ENCODE peak calls at places on chromosome 2, in seven cellular contexts. One of them, this sample, is unnamed.

GRCh38 chr2:174124171-174124570 is 124.2 kb downstream of the OLA1 start:
- DNase-seq in gastrocnemius medialis: no peak
- DNase-seq in frontal cortex: no peak
- DNase-seq in ELR: no peak
- DNase-seq in choroid plexus epithelial cell: peak; percentile 38
- DNase-seq in hippocampal formation: no peak
- DNase-seq in activated CD4-positive, alpha-beta T cell treated with anti-CD3 and anti-CD28 coated beads for 24 hours: no peak
- DNase-seq in this sample: peak; percentile 60

GRCh38 chr2:101111917-101112771 is 39.0 kb downstream of the TBC1D8 start:
- DNase-seq in gastrocnemius medialis: peak; percentile 69
- DNase-seq in frontal cortex: no peak
- DNase-seq in hippocampal formation: no peak
- DNase-seq in activated CD4-positive, alpha-beta T cell treated with anti-CD3 and anti-CD28 coated beads for 24 hours: no peak
- DNase-seq in choroid plexus epithelial cell: peak; percentile 97
- DNase-seq in ELR: peak; percentile 64
- DNase-seq in this sample: peak; percentile 83

GRCh38 chr2:241890524-241891235 is 21.2 kb downstream of the RTP5 start:
- DNase-seq in activated CD4-positive, alpha-beta T cell treated with anti-CD3 and anti-CD28 coated beads for 24 hours: no peak
- DNase-seq in hippocampal formation: no peak
- DNase-seq in frontal cortex: no peak
- DNase-seq in gastrocnemius medialis: no peak
- DNase-seq in choroid plexus epithelial cell: no peak
- DNase-seq in ELR: no peak
- DNase-seq in this sample: no peak

GRCh38 chr2:164015328-164016123 is 279.7 kb upstream of the FIGN start:
- DNase-seq in frontal cortex: no peak
- DNase-seq in ELR: no peak
- DNase-seq in activated CD4-positive, alpha-beta T cell treated with anti-CD3 and anti-CD28 coated beads for 24 hours: no peak
- DNase-seq in hippocampal formation: no peak
- DNase-seq in choroid plexus epithelial cell: no peak
- DNase-seq in gastrocnemius medialis: no peak
- DNase-seq in this sample: peak; percentile 94

GRCh38 chr2:53403836-53404413 is 363.7 kb upstream of the CHAC2 start:
- DNase-seq in hippocampal formation: no peak
- DNase-seq in ELR: peak; percentile 97
- DNase-seq in gastrocnemius medialis: no peak
- DNase-seq in frontal cortex: no peak
- DNase-seq in activated CD4-positive, alpha-beta T cell treated with anti-CD3 and anti-CD28 coated beads for 24 hours: no peak
- DNase-seq in choroid plexus epithelial cell: peak; percentile 63
- DNase-seq in this sample: no peak

GRCh38 chr2:197184959-197185586 is 125.5 kb downstream of the ANKRD44 start:
- DNase-seq in ELR: no peak
- DNase-seq in gastrocnemius medialis: peak; percentile 83
- DNase-seq in frontal cortex: no peak
- DNase-seq in choroid plexus epithelial cell: peak; percentile 45
- DNase-seq in activated CD4-positive, alpha-beta T cell treated with anti-CD3 and anti-CD28 coated beads for 24 hours: no peak
- DNase-seq in hippocampal formation: no peak
- DNase-seq in this sample: peak; percentile 16

GRCh38 chr2:12501469-12502147 is 215.1 kb upstream of the TRIB2 start:
- DNase-seq in choroid plexus epithelial cell: peak; percentile 40
- DNase-seq in hippocampal formation: no peak
- DNase-seq in frontal cortex: no peak
- DNase-seq in activated CD4-positive, alpha-beta T cell treated with anti-CD3 and anti-CD28 coated beads for 24 hours: peak; percentile 56
- DNase-seq in gastrocnemius medialis: peak; percentile 21
- DNase-seq in ELR: peak; percentile 48
- DNase-seq in this sample: peak; percentile 34

GRCh38 chr2:96260404-96261260 is 5.2 kb downstream of the TMEM127 start:
- DNase-seq in hippocampal formation: no peak
- DNase-seq in choroid plexus epithelial cell: peak; percentile 90
- DNase-seq in ELR: peak; percentile 93
- DNase-seq in frontal cortex: peak; percentile 67
- DNase-seq in activated CD4-positive, alpha-beta T cell treated with anti-CD3 and anti-CD28 coated beads for 24 hours: no peak
- DNase-seq in gastrocnemius medialis: peak; percentile 91
- DNase-seq in this sample: peak; percentile 93

GRCh38 chr2:129318581-129319421 is 660.7 kb upstream of the RAB6C start:
- DNase-seq in frontal cortex: no peak
- DNase-seq in activated CD4-positive, alpha-beta T cell treated with anti-CD3 and anti-CD28 coated beads for 24 hours: no peak
- DNase-seq in hippocampal formation: no peak
- DNase-seq in choroid plexus epithelial cell: no peak
- DNase-seq in ELR: no peak
- DNase-seq in gastrocnemius medialis: no peak
- DNase-seq in this sample: no peak

GRCh38 chr2:201933792-201934229 is 99.8 kb upstream of the FZD7 start:
- DNase-seq in frontal cortex: no peak
- DNase-seq in ELR: no peak
- DNase-seq in gastrocnemius medialis: peak; percentile 27
- DNase-seq in activated CD4-positive, alpha-beta T cell treated with anti-CD3 and anti-CD28 coated beads for 24 hours: no peak
- DNase-seq in hippocampal formation: peak; percentile 28
- DNase-seq in choroid plexus epithelial cell: peak; percentile 45
- DNase-seq in this sample: peak; percentile 66

GRCh38 chr2:15388406-15389325 is 172.5 kb downstream of the NBAS start:
- DNase-seq in gastrocnemius medialis: no peak
- DNase-seq in ELR: no peak
- DNase-seq in hippocampal formation: no peak
- DNase-seq in activated CD4-positive, alpha-beta T cell treated with anti-CD3 and anti-CD28 coated beads for 24 hours: no peak
- DNase-seq in choroid plexus epithelial cell: no peak
- DNase-seq in frontal cortex: no peak
- DNase-seq in this sample: no peak

GRCh38 chr2:98049991-98050519 is 36.9 kb upstream of the VWA3B start:
- DNase-seq in hippocampal formation: no peak
- DNase-seq in ELR: peak; percentile 11
- DNase-seq in gastrocnemius medialis: no peak
- DNase-seq in frontal cortex: no peak
- DNase-seq in choroid plexus epithelial cell: no peak
- DNase-seq in activated CD4-positive, alpha-beta T cell treated with anti-CD3 and anti-CD28 coated beads for 24 hours: no peak
- DNase-seq in this sample: peak; percentile 36

GRCh38 chr2:24313744-24314632 is 46.3 kb downstream of the ITSN2 start:
- DNase-seq in ELR: peak; percentile 71
- DNase-seq in activated CD4-positive, alpha-beta T cell treated with anti-CD3 and anti-CD28 coated beads for 24 hours: no peak
- DNase-seq in choroid plexus epithelial cell: peak; percentile 37
- DNase-seq in frontal cortex: no peak
- DNase-seq in hippocampal formation: no peak
- DNase-seq in gastrocnemius medialis: no peak
- DNase-seq in this sample: no peak

GRCh38 chr2:101380376-101380775 is 6.9 kb downstream of the CREG2 start:
- DNase-seq in ELR: peak; percentile 88
- DNase-seq in frontal cortex: no peak
- DNase-seq in choroid plexus epithelial cell: peak; percentile 55
- DNase-seq in activated CD4-positive, alpha-beta T cell treated with anti-CD3 and anti-CD28 coated beads for 24 hours: no peak
- DNase-seq in hippocampal formation: no peak
- DNase-seq in gastrocnemius medialis: peak; percentile 10
- DNase-seq in this sample: no peak

GRCh38 chr2:41994177-41994576 is 53.6 kb upstream of the PKDCC start:
- DNase-seq in frontal cortex: no peak
- DNase-seq in choroid plexus epithelial cell: no peak
- DNase-seq in activated CD4-positive, alpha-beta T cell treated with anti-CD3 and anti-CD28 coated beads for 24 hours: no peak
- DNase-seq in hippocampal formation: no peak
- DNase-seq in ELR: no peak
- DNase-seq in gastrocnemius medialis: no peak
- DNase-seq in this sample: no peak

GRCh38 chr2:10284108-10284870 is 18.4 kb upstream of the HPCAL1 start:
- DNase-seq in frontal cortex: peak; percentile 66
- DNase-seq in gastrocnemius medialis: no peak
- DNase-seq in choroid plexus epithelial cell: no peak
- DNase-seq in hippocampal formation: peak; percentile 72
- DNase-seq in activated CD4-positive, alpha-beta T cell treated with anti-CD3 and anti-CD28 coated beads for 24 hours: no peak
- DNase-seq in ELR: no peak
- DNase-seq in this sample: no peak

GRCh38 chr2:230904856-230905447 is 20.1 kb downstream of the GPR55 start:
- DNase-seq in hippocampal formation: no peak
- DNase-seq in activated CD4-positive, alpha-beta T cell treated with anti-CD3 and anti-CD28 coated beads for 24 hours: no peak
- DNase-seq in gastrocnemius medialis: no peak
- DNase-seq in ELR: no peak
- DNase-seq in choroid plexus epithelial cell: peak; percentile 21
- DNase-seq in frontal cortex: no peak
- DNase-seq in this sample: no peak

GRCh38 chr2:37561615-37562569 is 109.5 kb downstream of the CDC42EP3 start:
- DNase-seq in ELR: peak; percentile 97
- DNase-seq in hippocampal formation: no peak
- DNase-seq in activated CD4-positive, alpha-beta T cell treated with anti-CD3 and anti-CD28 coated beads for 24 hours: no peak
- DNase-seq in gastrocnemius medialis: peak; percentile 19
- DNase-seq in frontal cortex: no peak
- DNase-seq in choroid plexus epithelial cell: peak; percentile 96
- DNase-seq in this sample: peak; percentile 32

GRCh38 chr2:150938586-150938985 is 323.1 kb downstream of the RBM43 start:
- DNase-seq in ELR: peak; percentile 10
- DNase-seq in hippocampal formation: no peak
- DNase-seq in gastrocnemius medialis: no peak
- DNase-seq in choroid plexus epithelial cell: peak; percentile 8
- DNase-seq in frontal cortex: no peak
- DNase-seq in activated CD4-positive, alpha-beta T cell treated with anti-CD3 and anti-CD28 coated beads for 24 hours: no peak
- DNase-seq in this sample: no peak

GRCh38 chr2:120986898-120987650 is 251.4 kb downstream of the GLI2 start:
- DNase-seq in gastrocnemius medialis: no peak
- DNase-seq in activated CD4-positive, alpha-beta T cell treated with anti-CD3 and anti-CD28 coated beads for 24 hours: no peak
- DNase-seq in frontal cortex: no peak
- DNase-seq in ELR: no peak
- DNase-seq in hippocampal formation: no peak
- DNase-seq in choroid plexus epithelial cell: no peak
- DNase-seq in this sample: no peak

GRCh38 chr2:153939124-153939796 is 67.5 kb downstream of the GALNT13 start:
- DNase-seq in activated CD4-positive, alpha-beta T cell treated with anti-CD3 and anti-CD28 coated beads for 24 hours: no peak
- DNase-seq in frontal cortex: no peak
- DNase-seq in ELR: no peak
- DNase-seq in gastrocnemius medialis: no peak
- DNase-seq in choroid plexus epithelial cell: no peak
- DNase-seq in hippocampal formation: no peak
- DNase-seq in this sample: peak; percentile 47

GRCh38 chr2:121309801-121310200 is 24.8 kb upstream of the TFCP2L1 start:
- DNase-seq in choroid plexus epithelial cell: no peak
- DNase-seq in ELR: no peak
- DNase-seq in hippocampal formation: no peak
- DNase-seq in frontal cortex: no peak
- DNase-seq in gastrocnemius medialis: no peak
- DNase-seq in activated CD4-positive, alpha-beta T cell treated with anti-CD3 and anti-CD28 coated beads for 24 hours: no peak
- DNase-seq in this sample: peak; percentile 26

GRCh38 chr2:151138507-151138906 is 123.2 kb downstream of the RBM43 start:
- DNase-seq in activated CD4-positive, alpha-beta T cell treated with anti-CD3 and anti-CD28 coated beads for 24 hours: no peak
- DNase-seq in choroid plexus epithelial cell: peak; percentile 12
- DNase-seq in ELR: no peak
- DNase-seq in frontal cortex: no peak
- DNase-seq in hippocampal formation: no peak
- DNase-seq in gastrocnemius medialis: no peak
- DNase-seq in this sample: no peak

GRCh38 chr2:157032019-157032418 is 225.5 kb upstream of the GALNT5 start:
- DNase-seq in gastrocnemius medialis: no peak
- DNase-seq in frontal cortex: no peak
- DNase-seq in hippocampal formation: no peak
- DNase-seq in ELR: peak; percentile 96
- DNase-seq in activated CD4-positive, alpha-beta T cell treated with anti-CD3 and anti-CD28 coated beads for 24 hours: no peak
- DNase-seq in choroid plexus epithelial cell: peak; percentile 87
- DNase-seq in this sample: no peak

GRCh38 chr2:45483997-45484396 is 127.1 kb downstream of the SRBD1 start:
- DNase-seq in ELR: peak; percentile 40
- DNase-seq in activated CD4-positive, alpha-beta T cell treated with anti-CD3 and anti-CD28 coated beads for 24 hours: no peak
- DNase-seq in frontal cortex: no peak
- DNase-seq in gastrocnemius medialis: no peak
- DNase-seq in hippocampal formation: no peak
- DNase-seq in choroid plexus epithelial cell: peak; percentile 20
- DNase-seq in this sample: no peak

This sample was measured in left kidney.